ENCODE peak calls at places on chromosomes 5 and 9, in ten cellular contexts. H, O, F, D, A, K, S, G, V and I are unnamed samples.

GRCh38 chr9:99361827-99362226 is 139.7 kb downstream of the SEC61B start:
- DNase-seq in D (no peak), O (no peak), S (no peak), F (no peak), G (no peak), H (no peak), V (no peak), K (peak; percentile 19), A (no peak), I (no peak)

GRCh38 chr5:84218546-84218945 is 166.1 kb downstream of the EDIL3 start:
- DNase-seq in A (no peak), F (no peak), D (no peak), O (no peak), H (no peak), S (no peak), V (peak; percentile 66), G (no peak), K (no peak), I (no peak)

GRCh38 chr5:154714271-154714986 is 40.7 kb upstream of the LARP1 start:
- DNase-seq in K (no peak), D (no peak), S (no peak), H (peak; percentile 18), O (peak; percentile 53), F (no peak), V (no peak), G (no peak), A (no peak), I (no peak)

GRCh38 chr5:152380415-152381123 is 24.5 kb downstream of the NMUR2 start:
- DNase-seq in D (no peak), V (no peak), K (no peak), H (no peak), O (no peak), F (no peak), G (no peak), A (no peak), S (no peak), I (no peak)

GRCh38 chr5:135439426-135440205 is 7.5 kb downstream of the DCANP1 start:
- DNase-seq in H (no peak), V (no peak), S (no peak), O (no peak), F (no peak), K (no peak), A (peak; percentile 11), G (no peak), D (no peak), I (no peak)

GRCh38 chr5:148998174-148998797 is 64.6 kb downstream of the SH3TC2 start:
- DNase-seq in S (peak; percentile 35), O (peak; percentile 39), K (no peak), D (no peak), H (peak; percentile 21), A (peak; percentile 68), V (no peak), F (peak; percentile 30), G (peak; percentile 63), I (no peak)

GRCh38 chr5:139461176-139461575 is 1.4 kb downstream of the ECSCR start:
- DNase-seq in G (no peak), V (no peak), S (no peak), D (no peak), O (no peak), F (no peak), H (no peak), K (no peak), A (no peak), I (no peak)

GRCh38 chr9:4301971-4302427 is 2.1 kb upstream of the GLIS3 start:
- DNase-seq in G (no peak), D (peak; percentile 41), A (peak; percentile 47), K (peak; percentile 55), V (no peak), H (no peak), O (peak; percentile 51), S (peak; percentile 28), F (peak; percentile 25), I (peak; percentile 53)

GRCh38 chr9:105413486-105414068 is 34.3 kb upstream of the FSD1L start:
- DNase-seq in F (no peak), S (peak; percentile 29), G (peak; percentile 33), H (no peak), O (peak; percentile 45), K (no peak), A (no peak), V (no peak), D (peak; percentile 17), I (no peak)

GRCh38 chr5:178535299-178536175 is 54.7 kb downstream of the COL23A1 start:
- DNase-seq in F (no peak), A (peak; percentile 39), D (peak; percentile 22), H (no peak), G (no peak), K (no peak), V (peak; percentile 72), O (no peak), S (no peak), I (peak; percentile 45)

GRCh38 chr9:38687389-38687842 is 32.5 kb downstream of the FAM240B start:
- DNase-seq in A (no peak), S (peak; percentile 58), H (no peak), O (peak; percentile 82), K (peak; percentile 65), F (no peak), G (peak; percentile 42), D (peak; percentile 25), V (peak; percentile 82), I (peak; percentile 21)

GRCh38 chr9:76441551-76442322 is 17.2 kb upstream of the GCNT1 start:
- DNase-seq in G (no peak), F (no peak), H (no peak), V (no peak), D (no peak), A (no peak), O (no peak), K (no peak), S (no peak), I (no peak)

DNA sequence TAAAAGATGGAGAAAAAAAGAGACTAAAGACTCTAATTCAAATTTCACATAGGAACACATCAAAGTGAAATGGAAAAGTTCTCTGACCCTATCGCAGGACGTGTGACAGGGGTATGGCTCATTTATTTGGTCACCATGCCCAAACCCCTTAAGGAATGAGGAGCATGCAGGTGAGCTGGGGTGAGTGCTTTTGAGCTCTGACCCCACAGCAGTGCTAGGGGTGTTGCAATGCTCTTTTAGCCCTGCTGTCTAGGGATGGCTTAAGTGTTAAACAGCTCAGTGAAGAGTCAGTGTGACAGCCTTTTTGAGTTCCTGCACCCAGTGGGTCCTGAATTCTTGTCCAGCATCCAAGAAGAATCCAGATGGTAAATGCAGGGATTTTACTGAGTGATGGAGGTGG is 143.0 kb upstream of the ANKRD55 start:
- DNase-seq in K (no peak), A (no peak), F (no peak), S (no peak), O (no peak), D (no peak), V (no peak), H (no peak), G (no peak), I (no peak)
- TF ChIP-seq POLR2A in K (no peak), A (no peak), F (no peak), S (no peak), O (no peak), D (no peak), V (no peak), H (no peak), G (no peak), I (no peak)

DNA sequence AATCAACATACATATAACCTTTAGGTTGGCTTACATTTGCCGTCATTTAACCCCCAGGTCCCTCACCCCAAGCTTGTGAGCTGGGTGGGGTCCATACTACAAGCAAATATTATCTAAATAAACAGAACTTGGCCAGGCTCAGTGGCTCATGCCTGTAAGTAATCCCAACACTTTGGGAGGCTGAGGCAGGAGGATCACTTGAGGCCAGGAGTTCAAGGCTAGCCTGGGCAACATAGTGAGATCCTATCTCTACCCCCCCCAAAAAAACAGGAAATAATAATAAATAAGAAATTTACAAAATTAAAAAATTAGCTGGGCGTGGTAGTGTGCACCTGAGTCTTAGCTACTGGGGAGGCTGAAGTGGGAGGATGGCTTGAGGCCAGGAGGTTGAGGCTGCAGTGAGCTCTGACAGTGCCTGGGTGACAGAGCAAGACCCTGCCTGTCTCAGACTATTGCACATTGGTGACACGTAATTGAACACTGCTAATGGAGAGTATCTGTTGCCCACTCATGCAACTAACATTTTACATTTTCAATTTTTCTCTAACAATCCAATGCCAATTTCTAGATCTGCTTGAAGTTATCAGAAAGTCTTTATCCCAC is 18.9 kb downstream of the FNBP1 start:
- DNase-seq in G (no peak), V (no peak), H (no peak), F (no peak), A (no peak), O (no peak), S (no peak), K (no peak), D (no peak), I (no peak)
- H3K4me3 ChIP-seq in G (no peak overlapping the region), V (no peak overlapping the region), H (no peak overlapping the region), F (no peak overlapping the region), A (no peak overlapping the region), O (no peak overlapping the region), S (no peak overlapping the region), K (no peak overlapping the region), D (no peak overlapping the region), I (no peak overlapping the region)

DNA sequence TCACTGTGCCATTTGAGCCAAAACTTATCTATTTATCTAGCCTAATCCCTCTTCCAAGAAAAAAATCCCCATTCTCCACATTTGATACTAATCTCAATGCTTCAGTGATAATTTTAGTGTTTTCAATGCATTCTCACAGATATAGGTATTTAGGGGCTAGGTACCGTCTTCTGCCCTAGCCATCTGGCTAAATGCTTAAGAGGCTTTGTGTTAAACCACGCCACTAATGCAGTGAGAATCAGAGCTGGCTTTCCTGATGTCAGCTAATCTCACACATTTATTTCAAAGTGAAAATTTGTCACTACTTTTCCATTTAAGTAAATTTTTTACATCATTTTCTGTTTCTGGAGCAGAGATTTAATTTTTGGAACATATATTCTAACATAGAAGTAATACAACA is 479.7 kb downstream of the MAN2A1 start:
- DNase-seq in G (no peak), H (no peak), O (no peak), A (no peak), F (no peak), K (no peak), D (no peak), V (no peak), S (no peak), I (no peak)
- TF ChIP-seq POLR2A in G (no peak), H (no peak), O (no peak), A (no peak), F (no peak), K (no peak), D (no peak), V (no peak), S (no peak), I (no peak)

GRCh38 chr5:118196229-118196628 is 792.1 kb downstream of the DTWD2 start:
- DNase-seq in A (no peak), K (no peak), D (no peak), H (no peak), S (no peak), V (no peak), O (no peak), G (no peak), F (no peak), I (no peak)

GRCh38 chr5:118199801-118200200 is 788.5 kb downstream of the DTWD2 start:
- DNase-seq in G (no peak), H (no peak), F (no peak), O (no peak), S (no peak), V (no peak), A (no peak), K (no peak), D (no peak), I (no peak)

DNA sequence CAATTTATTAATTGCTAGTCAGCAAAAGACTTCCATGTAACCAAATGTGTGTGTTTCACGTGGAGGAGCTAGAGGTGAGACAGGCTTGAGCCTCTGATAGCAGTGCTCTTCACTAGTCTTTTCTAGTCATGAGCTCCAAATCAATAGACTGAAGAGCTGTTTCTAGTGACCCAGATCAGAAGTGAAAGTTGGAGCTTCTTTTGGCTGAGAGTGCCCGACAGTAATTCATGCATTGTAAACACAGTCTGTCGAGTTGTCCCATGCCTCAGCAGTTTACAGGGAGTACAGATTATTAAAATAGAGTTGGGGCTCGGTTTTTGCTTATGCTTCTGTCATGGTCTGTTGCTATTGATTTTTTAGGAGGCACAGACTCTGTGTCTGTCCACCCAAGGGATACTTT is 793.1 kb downstream of the DTWD2 start:
- DNase-seq in S (no peak), G (no peak), K (no peak), V (no peak), F (no peak), D (no peak), H (no peak), O (no peak), A (no peak), I (no peak)
- H3K4me3 ChIP-seq in S (no peak overlapping the region), G (no peak overlapping the region), K (no peak overlapping the region), V (no peak overlapping the region), F (no peak overlapping the region), D (no peak overlapping the region), H (no peak overlapping the region), O (no peak overlapping the region), A (no peak overlapping the region), I (no peak overlapping the region)